ENCODE peak calls at places on chromosomes 3 and 15, in four cellular contexts. T is thoracic aorta; S is transverse colon; F is CD8-positive, alpha-beta T cell. O is an unnamed sample. For H3K9me3, the result is how much of the 10 kb centered on the place peaks cover.

GRCh38 chr3:141093971-141094401 is 42.8 kb downstream of the SPSB4 start:
- DNase-seq in T (no peak), S (no peak), F (no peak), O (no peak)

GRCh38 chr3:179981646-179982045 is 55.1 kb downstream of the PEX5L start:
- DNase-seq in T (no peak), S (no peak), F (no peak), O (no peak)

GRCh38 chr3:71582612-71583568 is 638 bp downstream of the FOXP1 start:
- DNase-seq in T (peak), F (peak), S (peak), O (peak)

GRCh38 chr3:142896996-142897395 is 8.1 kb upstream of the PCOLCE2 start:
- DNase-seq in S (no peak), F (no peak), T (no peak), O (no peak)

GRCh38 chr3:133644768-133645167 is 17.0 kb downstream of the TOPBP1 start:
- DNase-seq in F (no peak), T (no peak), S (no peak), O (no peak)

GRCh38 chr3:169813757-169814517 is 1.2 kb upstream of the LRRC34 start:
- DNase-seq in T (no peak), F (peak), S (peak), O (peak)

GRCh38 chr15:58222698-58223097 is 84.5 kb downstream of the AQP9 start:
- DNase-seq in F (no peak), S (no peak), T (no peak), O (no peak)

GRCh38 chr3:38139191-38139590 is 730 bp downstream of the MYD88 start:
- DNase-seq in F (no peak), S (no peak), T (no peak), O (no peak)

GRCh38 chr3:157705258-157705657 is 202.0 kb upstream of the VEPH1 start:
- DNase-seq in S (no peak), F (no peak), T (no peak), O (no peak)

GRCh38 chr3:46923559-46924350 is 46.2 kb downstream of the PTH1R start:
- DNase-seq in T (no peak), S (peak), F (peak), O (no peak)

GRCh38 chr3:90184861-90185260 is 1077.4 kb downstream of the EPHA3 start:
- DNase-seq in S (no peak), T (no peak), F (no peak), O (no peak)

GRCh38 chr15:63446260-63446659 is 58.1 kb upstream of the USP3 start:
- DNase-seq in S (no peak), F (no peak), T (no peak), O (no peak)

GRCh38 chr3:130425484-130425883 is 80.0 kb downstream of the COL6A5 start:
- DNase-seq in S (no peak), F (no peak), T (no peak), O (no peak)

GRCh38 chr15:67035886-67036285 is 29.5 kb upstream of the SMAD3 start:
- DNase-seq in S (no peak), T (no peak), F (no peak), O (no peak)

GRCh38 chr15:25056484-25057429 is 102.0 kb downstream of the SNRPN start:
- DNase-seq in F (no peak), T (no peak), S (no peak), O (no peak)
- H3K9me3 ChIP-seq in F (half or more), T (half or more), S (half or more), O (half or more)

DNA sequence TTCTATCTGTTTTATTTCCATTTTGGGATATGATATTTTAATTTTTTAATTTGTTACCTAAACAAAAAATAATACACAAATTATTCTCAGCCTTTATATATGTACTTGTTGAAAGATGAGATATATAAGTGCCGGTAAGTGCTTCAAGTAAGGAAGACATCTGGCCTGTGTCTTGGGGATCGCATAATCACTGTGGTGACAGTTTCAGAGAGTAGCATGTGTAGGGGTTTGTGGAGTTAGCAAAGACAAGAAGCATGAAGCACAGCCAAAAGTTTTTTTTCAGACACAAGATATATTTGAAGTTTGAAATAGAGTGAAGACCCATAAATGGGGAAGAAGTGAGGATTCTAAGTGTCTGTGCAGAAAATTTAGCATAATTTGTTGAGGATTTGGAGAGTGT is 124.1 kb upstream of the GRM7 start:
- DNase-seq in S (no peak), F (no peak), T (no peak), O (no peak)
- H3K9me3 ChIP-seq in S (under half), F (under half), T (under half), O (under half)

GRCh38 chr3:175911937-175912336 is 1052.8 kb downstream of the NAALADL2 start:
- DNase-seq in F (no peak), S (no peak), T (no peak), O (no peak)
- H3K9me3 ChIP-seq in F (under half), S (under half), T (under half), O (under half)

DNA sequence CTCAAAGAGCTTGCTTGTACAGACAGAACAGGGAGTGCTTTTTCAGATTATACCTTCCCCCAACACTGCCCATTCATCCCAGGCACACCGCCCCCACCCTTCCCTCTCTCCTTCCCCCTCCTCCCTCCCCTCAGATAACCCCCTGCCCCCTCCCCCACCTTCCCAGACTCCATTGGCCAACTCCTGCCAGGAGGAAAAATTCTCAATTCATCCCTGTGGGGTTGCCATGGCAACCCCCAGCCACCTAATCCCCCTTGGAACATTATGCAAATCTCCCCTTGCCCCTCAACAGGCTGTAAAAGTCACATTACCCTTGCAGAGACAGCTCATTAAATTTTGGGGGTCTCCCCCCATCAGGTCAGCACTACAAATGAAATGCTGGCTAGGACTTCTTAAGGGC is 14.3 kb downstream of the TLE3 start:
- DNase-seq in F (no peak), S (no peak), T (no peak), O (no peak)
- H3K9me3 ChIP-seq in F (under half), S (under half), T (under half), O (under half)

GRCh38 chr3:1963896-1964295 is 134.8 kb upstream of the CNTN4 start:
- DNase-seq in T (no peak), F (no peak), S (no peak), O (no peak)
- H3K9me3 ChIP-seq in T (under half), F (under half), S (under half), O (under half)

GRCh38 chr3:192915306-192915705 is 2.4 kb downstream of the MB21D2 start:
- DNase-seq in F (no peak), S (no peak), T (no peak), O (no peak)

GRCh38 chr3:192915724-192916123 is 1.9 kb downstream of the MB21D2 start:
- DNase-seq in S (no peak), F (no peak), T (no peak), O (no peak)

GRCh38 chr3:192917508-192918274 is at the start of gene MB21D2:
- DNase-seq in T (peak), F (peak), S (peak), O (peak)

GRCh38 chr3:192917258-192917507 is 473 bp downstream of the MB21D2 start:
- DNase-seq in F (no peak), S (no peak), T (no peak), O (no peak)

DNA sequence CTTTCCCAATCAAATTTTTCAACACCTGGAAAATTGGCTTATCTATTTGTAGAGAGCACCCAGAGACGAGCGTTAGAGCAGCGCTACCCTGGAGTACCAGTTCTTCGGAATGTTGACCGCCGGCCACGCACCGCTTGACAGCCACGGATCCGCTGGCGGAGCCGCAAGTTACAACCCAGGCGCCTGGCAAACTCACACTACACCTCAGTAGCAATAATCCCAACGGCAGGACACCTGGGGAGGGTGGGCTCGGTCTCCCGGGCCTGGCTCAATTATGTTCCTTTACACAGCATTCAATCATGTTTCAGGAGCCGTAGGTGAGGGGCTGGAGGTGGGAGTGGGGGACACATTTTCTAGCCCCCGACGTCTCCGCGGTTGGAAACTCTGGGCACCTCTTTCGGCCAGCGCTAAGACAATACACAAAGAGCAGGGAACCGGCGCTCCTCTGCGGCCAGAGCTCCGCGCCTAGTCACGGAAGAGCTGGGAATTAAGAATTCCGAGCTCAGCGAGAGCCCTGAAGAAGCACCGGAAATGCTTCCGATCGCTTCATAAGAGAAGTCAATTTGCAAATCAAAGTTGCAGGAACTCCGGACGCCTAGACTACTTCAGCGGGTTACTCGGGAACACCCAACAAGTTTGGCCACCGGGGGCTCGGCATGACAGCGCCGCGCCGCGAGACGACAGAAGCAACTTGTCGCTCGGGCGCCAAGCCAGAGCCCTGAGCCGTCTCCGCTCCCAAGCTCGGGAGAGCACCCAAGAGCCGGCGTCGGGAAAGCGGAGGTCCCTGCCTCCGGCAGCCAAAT is 1.0 kb downstream of the MB21D2 start:
- DNase-seq in F (no peak), S (peak), T (no peak), O (peak)
- H3K9me3 ChIP-seq in F (under half), S (under half), T (under half), O (under half)

GRCh38 chr3:32257641-32258438 is 19.4 kb downstream of the CMTM8 start:
- DNase-seq in T (no peak), F (no peak), S (no peak), O (no peak)

GRCh38 chr3:32261545-32261944 is 23.1 kb downstream of the CMTM8 start:
- DNase-seq in F (no peak), S (no peak), T (no peak), O (no peak)

GRCh38 chr3:32257042-32257441 is 18.6 kb downstream of the CMTM8 start:
- DNase-seq in S (no peak), F (no peak), T (no peak), O (no peak)

GRCh38 chr3:32258869-32259268 is 20.4 kb downstream of the CMTM8 start:
- DNase-seq in F (no peak), S (no peak), T (no peak), O (no peak)

GRCh38 chr3:32262201-32262600 is 23.7 kb downstream of the CMTM8 start:
- DNase-seq in T (no peak), S (no peak), F (no peak), O (no peak)
- H3K9me3 ChIP-seq in T (under half), S (under half), F (under half), O (under half)

GRCh38 chr3:166518040-166518439 is 680.8 kb upstream of the BCHE start:
- DNase-seq in T (no peak), F (no peak), S (no peak), O (no peak)
- H3K9me3 ChIP-seq in T (under half), F (under half), S (under half), O (under half)

DNA sequence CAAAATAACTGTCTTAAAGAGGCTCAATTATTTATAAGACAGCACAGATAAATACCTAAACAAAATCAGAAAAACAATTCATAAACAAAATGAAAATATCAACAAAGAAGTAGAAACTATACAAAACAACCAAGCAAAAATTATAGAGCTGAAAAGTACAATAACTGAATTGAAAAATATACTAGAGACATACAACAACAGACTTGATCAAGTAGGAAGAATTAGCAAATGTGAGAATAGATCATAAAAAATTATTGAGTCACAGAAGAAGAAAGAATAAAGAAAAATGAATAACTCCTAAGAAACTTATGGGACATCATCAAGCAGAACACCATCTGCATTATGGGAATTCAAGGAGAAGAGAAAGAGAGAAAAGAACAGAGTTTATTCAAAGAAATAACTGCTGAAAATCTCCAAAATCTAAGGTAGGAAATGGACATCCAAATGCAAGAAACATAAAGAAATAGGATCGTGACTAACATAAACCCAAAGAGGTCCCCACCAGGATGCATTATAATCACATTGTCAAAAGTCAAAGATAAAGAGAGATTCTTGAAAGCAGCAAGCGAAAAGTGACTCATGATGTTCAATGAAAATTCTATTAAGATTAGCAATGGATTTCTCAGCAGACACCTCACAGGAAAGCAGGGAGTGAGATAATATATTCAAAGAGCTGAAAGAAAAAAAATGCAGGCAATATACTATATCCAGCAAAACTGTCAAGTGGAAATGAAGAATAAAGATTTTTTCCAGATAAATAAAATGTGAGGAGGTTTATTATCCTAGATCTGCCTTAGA is 85.9 kb downstream of the DCLK3 start:
- DNase-seq in T (no peak), F (no peak), S (no peak), O (no peak)
- H3K9me3 ChIP-seq in T (under half), F (under half), S (under half), O (under half)

DNA sequence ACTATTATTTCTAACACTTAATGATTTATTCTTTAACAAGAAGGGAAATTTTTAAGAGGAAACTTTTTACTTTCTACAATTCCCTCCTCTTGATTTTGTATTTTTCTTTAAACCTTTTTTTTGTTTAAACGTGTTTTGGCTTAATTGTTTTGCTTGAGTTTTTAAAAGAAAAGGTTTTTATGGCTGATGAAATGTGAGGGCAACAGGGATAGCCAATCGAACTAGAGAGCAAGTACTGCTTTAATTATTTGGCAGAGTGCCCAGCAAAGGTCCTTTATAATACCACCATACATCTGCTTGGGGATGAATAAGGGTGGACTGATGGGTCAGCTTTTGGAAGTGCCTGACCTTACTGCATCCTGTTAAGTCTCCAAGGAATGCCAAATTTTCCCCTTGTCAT is 19.6 kb upstream of the MTHFS start:
- DNase-seq in S (no peak), T (no peak), F (no peak), O (no peak)
- H3K9me3 ChIP-seq in S (half or more), T (half or more), F (under half), O (under half)

O was measured in T-helper 17 cell.